ENCODE peak calls at places on chromosomes 3 and 15, in four cellular contexts. One of them, this sample, is unnamed.
A peak's percentile ranks its signal among the peaks of the same experiment; 100 is the strongest.

GRCh38 chr15:31312220-31312619 is 14.4 kb upstream of the KLF13 start:
- DNase-seq in AG08396: no peak
- DNase-seq in NCI-H1092 treated with DMSO at 0.1 percent for 48 hours: no peak
- DNase-seq in naive thymus-derived CD8-positive, alpha-beta T cell: no peak
- DNase-seq in this sample: no peak

GRCh38 chr3:43155464-43156121 is 49.7 kb upstream of the POMGNT2 start:
- DNase-seq in naive thymus-derived CD8-positive, alpha-beta T cell: no peak
- DNase-seq in AG08396: peak; percentile 85
- DNase-seq in NCI-H1092 treated with DMSO at 0.1 percent for 48 hours: peak; percentile 7
- DNase-seq in this sample: peak; percentile 11

GRCh38 chr3:10901293-10902010 is 85.4 kb downstream of the SLC6A11 start:
- DNase-seq in NCI-H1092 treated with DMSO at 0.1 percent for 48 hours: no peak
- DNase-seq in naive thymus-derived CD8-positive, alpha-beta T cell: no peak
- DNase-seq in AG08396: no peak
- DNase-seq in this sample: no peak

GRCh38 chr3:64190517-64191515 is 34.5 kb downstream of the PRICKLE2 start:
- DNase-seq in AG08396: peak; percentile 63
- DNase-seq in naive thymus-derived CD8-positive, alpha-beta T cell: no peak
- DNase-seq in NCI-H1092 treated with DMSO at 0.1 percent for 48 hours: no peak
- DNase-seq in this sample: no peak

GRCh38 chr15:90883971-90884718 is at the start of gene FES:
- DNase-seq in NCI-H1092 treated with DMSO at 0.1 percent for 48 hours: no peak
- DNase-seq in AG08396: peak; percentile 49
- DNase-seq in naive thymus-derived CD8-positive, alpha-beta T cell: no peak
- DNase-seq in this sample: no peak

GRCh38 chr15:63905131-63905530 is 71.4 kb upstream of the HERC1 start:
- DNase-seq in NCI-H1092 treated with DMSO at 0.1 percent for 48 hours: no peak
- DNase-seq in naive thymus-derived CD8-positive, alpha-beta T cell: no peak
- DNase-seq in AG08396: no peak
- DNase-seq in this sample: no peak

GRCh38 chr3:190381356-190381940 is 6.5 kb upstream of the CLDN16 start:
- DNase-seq in NCI-H1092 treated with DMSO at 0.1 percent for 48 hours: no peak
- DNase-seq in AG08396: no peak
- DNase-seq in naive thymus-derived CD8-positive, alpha-beta T cell: no peak
- DNase-seq in this sample: no peak

GRCh38 chr3:82568776-82569338 is 807.4 kb upstream of the GBE1 start:
- DNase-seq in AG08396: no peak
- DNase-seq in naive thymus-derived CD8-positive, alpha-beta T cell: no peak
- DNase-seq in NCI-H1092 treated with DMSO at 0.1 percent for 48 hours: no peak
- DNase-seq in this sample: no peak

GRCh38 chr3:30913176-30913575 is 18.7 kb upstream of the GADL1 start:
- DNase-seq in naive thymus-derived CD8-positive, alpha-beta T cell: no peak
- DNase-seq in AG08396: no peak
- DNase-seq in NCI-H1092 treated with DMSO at 0.1 percent for 48 hours: no peak
- DNase-seq in this sample: no peak

GRCh38 chr3:105957722-105958121 is 88.9 kb upstream of the CBLB start:
- DNase-seq in naive thymus-derived CD8-positive, alpha-beta T cell: no peak
- DNase-seq in AG08396: peak; percentile 13
- DNase-seq in NCI-H1092 treated with DMSO at 0.1 percent for 48 hours: no peak
- DNase-seq in this sample: no peak

GRCh38 chr3:169604568-169604967 is 58.9 kb downstream of the MECOM start:
- DNase-seq in NCI-H1092 treated with DMSO at 0.1 percent for 48 hours: no peak
- DNase-seq in AG08396: no peak
- DNase-seq in naive thymus-derived CD8-positive, alpha-beta T cell: no peak
- DNase-seq in this sample: no peak

GRCh38 chr3:175526191-175526590 is 667.1 kb downstream of the NAALADL2 start:
- DNase-seq in NCI-H1092 treated with DMSO at 0.1 percent for 48 hours: no peak
- DNase-seq in AG08396: no peak
- DNase-seq in naive thymus-derived CD8-positive, alpha-beta T cell: no peak
- DNase-seq in this sample: no peak

GRCh38 chr3:35663471-35663870 is 24.1 kb downstream of the ARPP21 start:
- DNase-seq in NCI-H1092 treated with DMSO at 0.1 percent for 48 hours: no peak
- DNase-seq in naive thymus-derived CD8-positive, alpha-beta T cell: no peak
- DNase-seq in AG08396: no peak
- DNase-seq in this sample: no peak

GRCh38 chr3:49412632-49413337 is 562 bp downstream of the TCTA start:
- DNase-seq in naive thymus-derived CD8-positive, alpha-beta T cell: no peak
- DNase-seq in NCI-H1092 treated with DMSO at 0.1 percent for 48 hours: no peak
- DNase-seq in AG08396: no peak
- DNase-seq in this sample: no peak

GRCh38 chr3:52144034-52144795 is 10.0 kb downstream of the POC1A start:
- DNase-seq in NCI-H1092 treated with DMSO at 0.1 percent for 48 hours: peak; percentile 21
- DNase-seq in naive thymus-derived CD8-positive, alpha-beta T cell: peak; percentile 87
- DNase-seq in AG08396: peak; percentile 89
- DNase-seq in this sample: peak; percentile 65

GRCh38 chr3:159191454-159191853 is 389.6 kb downstream of the MFSD1 start:
- DNase-seq in naive thymus-derived CD8-positive, alpha-beta T cell: no peak
- DNase-seq in NCI-H1092 treated with DMSO at 0.1 percent for 48 hours: no peak
- DNase-seq in AG08396: no peak
- DNase-seq in this sample: no peak

GRCh38 chr15:57146394-57147140 is 228.1 kb downstream of the TCF12 start:
- DNase-seq in naive thymus-derived CD8-positive, alpha-beta T cell: peak; percentile 22
- DNase-seq in AG08396: no peak
- DNase-seq in NCI-H1092 treated with DMSO at 0.1 percent for 48 hours: peak; percentile 61
- DNase-seq in this sample: peak; percentile 36

GRCh38 chr3:51717446-51717845 is 10.6 kb downstream of the GRM2 start:
- DNase-seq in naive thymus-derived CD8-positive, alpha-beta T cell: no peak
- DNase-seq in NCI-H1092 treated with DMSO at 0.1 percent for 48 hours: no peak
- DNase-seq in AG08396: no peak
- DNase-seq in this sample: no peak

GRCh38 chr3:128801779-128802369 is 75.9 kb downstream of the RAB7A start:
- DNase-seq in AG08396: no peak
- DNase-seq in NCI-H1092 treated with DMSO at 0.1 percent for 48 hours: no peak
- DNase-seq in naive thymus-derived CD8-positive, alpha-beta T cell: no peak
- DNase-seq in this sample: no peak

GRCh38 chr3:732326-732928 is 360.4 kb upstream of the CNTN6 start:
- DNase-seq in naive thymus-derived CD8-positive, alpha-beta T cell: no peak
- DNase-seq in AG08396: no peak
- DNase-seq in NCI-H1092 treated with DMSO at 0.1 percent for 48 hours: no peak
- DNase-seq in this sample: no peak

GRCh38 chr3:56131976-56132590 is 336.2 kb downstream of the ERC2 start:
- DNase-seq in AG08396: peak; percentile 78
- DNase-seq in NCI-H1092 treated with DMSO at 0.1 percent for 48 hours: no peak
- DNase-seq in naive thymus-derived CD8-positive, alpha-beta T cell: no peak
- DNase-seq in this sample: no peak

GRCh38 chr3:31479431-31479830 is 53.3 kb upstream of the STT3B start:
- DNase-seq in AG08396: no peak
- DNase-seq in NCI-H1092 treated with DMSO at 0.1 percent for 48 hours: no peak
- DNase-seq in naive thymus-derived CD8-positive, alpha-beta T cell: no peak
- DNase-seq in this sample: no peak

GRCh38 chr15:71379893-71380292 is 264.6 kb downstream of the THSD4 start:
- DNase-seq in AG08396: no peak
- DNase-seq in naive thymus-derived CD8-positive, alpha-beta T cell: no peak
- DNase-seq in NCI-H1092 treated with DMSO at 0.1 percent for 48 hours: no peak
- DNase-seq in this sample: no peak

GRCh38 chr15:63880744-63881143 is 47.0 kb upstream of the HERC1 start:
- DNase-seq in naive thymus-derived CD8-positive, alpha-beta T cell: no peak
- DNase-seq in AG08396: no peak
- DNase-seq in NCI-H1092 treated with DMSO at 0.1 percent for 48 hours: no peak
- DNase-seq in this sample: no peak

GRCh38 chr3:62956411-62956810 is 81.2 kb upstream of the CADPS start:
- DNase-seq in naive thymus-derived CD8-positive, alpha-beta T cell: no peak
- DNase-seq in NCI-H1092 treated with DMSO at 0.1 percent for 48 hours: no peak
- DNase-seq in AG08396: no peak
- DNase-seq in this sample: no peak

GRCh38 chr3:143288944-143289343 is 169.4 kb downstream of the CHST2 start:
- DNase-seq in AG08396: no peak
- DNase-seq in NCI-H1092 treated with DMSO at 0.1 percent for 48 hours: no peak
- DNase-seq in naive thymus-derived CD8-positive, alpha-beta T cell: no peak
- DNase-seq in this sample: no peak

GRCh38 chr15:63371297-63371918 is 10.2 kb downstream of the CA12 start:
- DNase-seq in NCI-H1092 treated with DMSO at 0.1 percent for 48 hours: no peak
- DNase-seq in AG08396: no peak
- DNase-seq in naive thymus-derived CD8-positive, alpha-beta T cell: no peak
- DNase-seq in this sample: no peak

GRCh38 chr15:72616491-72617210 is 37.8 kb upstream of the GOLGA6B start:
- DNase-seq in NCI-H1092 treated with DMSO at 0.1 percent for 48 hours: no peak
- DNase-seq in naive thymus-derived CD8-positive, alpha-beta T cell: no peak
- DNase-seq in AG08396: no peak
- DNase-seq in this sample: no peak

GRCh38 chr3:177279118-177279815 is 82.0 kb upstream of the TBL1XR1 start:
- DNase-seq in naive thymus-derived CD8-positive, alpha-beta T cell: no peak
- DNase-seq in AG08396: no peak
- DNase-seq in NCI-H1092 treated with DMSO at 0.1 percent for 48 hours: peak; percentile 63
- DNase-seq in this sample: peak; percentile 88

GRCh38 chr3:143081844-143082778 is 37.5 kb upstream of the CHST2 start:
- DNase-seq in NCI-H1092 treated with DMSO at 0.1 percent for 48 hours: no peak
- DNase-seq in AG08396: no peak
- DNase-seq in naive thymus-derived CD8-positive, alpha-beta T cell: no peak
- DNase-seq in this sample: no peak

GRCh38 chr3:124277516-124277890 is 285.6 kb upstream of the ROPN1 start:
- DNase-seq in naive thymus-derived CD8-positive, alpha-beta T cell: no peak
- DNase-seq in NCI-H1092 treated with DMSO at 0.1 percent for 48 hours: no peak
- DNase-seq in AG08396: no peak
- DNase-seq in this sample: no peak

GRCh38 chr3:35200056-35200455 is 439.3 kb upstream of the ARPP21 start:
- DNase-seq in naive thymus-derived CD8-positive, alpha-beta T cell: no peak
- DNase-seq in NCI-H1092 treated with DMSO at 0.1 percent for 48 hours: no peak
- DNase-seq in AG08396: no peak
- DNase-seq in this sample: no peak

GRCh38 chr3:128932516-128933212 is 53.2 kb downstream of the ACAD9 start:
- DNase-seq in AG08396: no peak
- DNase-seq in naive thymus-derived CD8-positive, alpha-beta T cell: no peak
- DNase-seq in NCI-H1092 treated with DMSO at 0.1 percent for 48 hours: no peak
- DNase-seq in this sample: no peak

GRCh38 chr3:73294532-73294931 is 233.1 kb downstream of the EBLN2 start:
- DNase-seq in naive thymus-derived CD8-positive, alpha-beta T cell: no peak
- DNase-seq in NCI-H1092 treated with DMSO at 0.1 percent for 48 hours: no peak
- DNase-seq in AG08396: no peak
- DNase-seq in this sample: no peak

GRCh38 chr15:51229907-51230328 is 108.5 kb downstream of the CYP19A1 start:
- DNase-seq in AG08396: peak; percentile 22
- DNase-seq in naive thymus-derived CD8-positive, alpha-beta T cell: no peak
- DNase-seq in NCI-H1092 treated with DMSO at 0.1 percent for 48 hours: peak; percentile 1
- DNase-seq in this sample: peak; percentile 32

GRCh38 chr15:66147440-66147839 is 106.1 kb downstream of the MEGF11 start:
- DNase-seq in naive thymus-derived CD8-positive, alpha-beta T cell: no peak
- DNase-seq in AG08396: no peak
- DNase-seq in NCI-H1092 treated with DMSO at 0.1 percent for 48 hours: no peak
- DNase-seq in this sample: no peak

GRCh38 chr3:14142567-14143270 is 17.9 kb downstream of the TMEM43 start:
- DNase-seq in AG08396: no peak
- DNase-seq in NCI-H1092 treated with DMSO at 0.1 percent for 48 hours: no peak
- DNase-seq in naive thymus-derived CD8-positive, alpha-beta T cell: peak; percentile 74
- DNase-seq in this sample: no peak

This sample was measured in NCI-H146.